ENCODE peak calls at places on chromosome 19, in four cellular contexts. X is cardiac muscle cell, B is keratinocyte, H is right atrium auricular region. M is an unnamed sample. For H3K27me3, the result is how much of the 10 kb centered on the place peaks cover.

GRCh38 chr19:4055209-4055552 is 11.5 kb downstream of the ZBTB7A start:
- DNase-seq in B (no peak), H (no peak), X (no peak), M (no peak)

GRCh38 chr19:47122359-47123335 is 8.0 kb upstream of the SAE1 start:
- DNase-seq in H (no peak), B (no peak), X (peak), M (no peak)

GRCh38 chr19:7063339-7063738 is 4.9 kb upstream of the MBD3L3 start:
- DNase-seq in H (no peak), X (no peak), B (no peak), M (no peak)

GRCh38 chr19:29380581-29380980 is 145.2 kb upstream of the VSTM2B start:
- DNase-seq in B (no peak), X (no peak), H (peak), M (no peak)

GRCh38 chr19:16943942-16944625 is 55.3 kb downstream of the F2RL3 start:
- DNase-seq in H (no peak), X (no peak), B (no peak), M (no peak)

GRCh38 chr19:49403404-49404187 is 15.5 kb downstream of the KASH5 start:
- DNase-seq in B (no peak), X (no peak), H (no peak), M (no peak)

GRCh38 chr19:37227996-37228395 is 10.0 kb downstream of the ZNF383 start:
- DNase-seq in X (no peak), B (no peak), H (no peak), M (no peak)

GRCh38 chr19:33705090-33705847 is 83.5 kb downstream of the CHST8 start:
- DNase-seq in H (no peak), X (no peak), B (no peak), M (no peak)

GRCh38 chr19:14440049-14440448 is 6.9 kb downstream of the PKN1 start:
- DNase-seq in X (no peak), H (peak), B (no peak), M (no peak)

GRCh38 chr19:41861098-41861768 is 1.2 kb downstream of the RPS19 start:
- DNase-seq in H (no peak), B (no peak), X (no peak), M (no peak)
- TF ChIP-seq CTCF in H (no peak), B (no peak), X (no peak), M (no peak)

GRCh38 chr19:1283207-1283916 is 2.3 kb upstream of the EFNA2 start:
- DNase-seq in X (no peak), B (no peak), H (no peak), M (no peak)
- H3K4me3 ChIP-seq in X (no peak), B (no peak), H (no peak), M (no peak)

GRCh38 chr19:51018745-51019543 is 565 bp downstream of the KLK10 start:
- DNase-seq in X (peak), H (no peak), B (no peak), M (no peak)

GRCh38 chr19:51022526-51022925 is 3.0 kb upstream of the KLK10 start:
- DNase-seq in H (no peak), B (no peak), X (no peak), M (no peak)

GRCh38 chr19:51020988-51021651 is 1.6 kb upstream of the KLK10 start:
- DNase-seq in H (no peak), X (peak), B (no peak), M (no peak)

GRCh38 chr19:51016798-51017683 is 2.5 kb downstream of the KLK10 start:
- DNase-seq in H (peak), B (no peak), X (peak), M (no peak)

GRCh38 chr19:51019544-51019925 is at the start of gene KLK10:
- DNase-seq in X (no peak), B (no peak), H (no peak), M (no peak)
- H3K27me3 ChIP-seq in X (half or more), B (under half), H (under half), M (under half)

GRCh38 chr19:35143231-35143715 is at the start of gene FXYD7:
- DNase-seq in X (no peak), H (no peak), B (no peak), M (no peak)
- TF ChIP-seq CTCF in X (no peak), H (peak), B (no peak), M (peak)

DNA sequence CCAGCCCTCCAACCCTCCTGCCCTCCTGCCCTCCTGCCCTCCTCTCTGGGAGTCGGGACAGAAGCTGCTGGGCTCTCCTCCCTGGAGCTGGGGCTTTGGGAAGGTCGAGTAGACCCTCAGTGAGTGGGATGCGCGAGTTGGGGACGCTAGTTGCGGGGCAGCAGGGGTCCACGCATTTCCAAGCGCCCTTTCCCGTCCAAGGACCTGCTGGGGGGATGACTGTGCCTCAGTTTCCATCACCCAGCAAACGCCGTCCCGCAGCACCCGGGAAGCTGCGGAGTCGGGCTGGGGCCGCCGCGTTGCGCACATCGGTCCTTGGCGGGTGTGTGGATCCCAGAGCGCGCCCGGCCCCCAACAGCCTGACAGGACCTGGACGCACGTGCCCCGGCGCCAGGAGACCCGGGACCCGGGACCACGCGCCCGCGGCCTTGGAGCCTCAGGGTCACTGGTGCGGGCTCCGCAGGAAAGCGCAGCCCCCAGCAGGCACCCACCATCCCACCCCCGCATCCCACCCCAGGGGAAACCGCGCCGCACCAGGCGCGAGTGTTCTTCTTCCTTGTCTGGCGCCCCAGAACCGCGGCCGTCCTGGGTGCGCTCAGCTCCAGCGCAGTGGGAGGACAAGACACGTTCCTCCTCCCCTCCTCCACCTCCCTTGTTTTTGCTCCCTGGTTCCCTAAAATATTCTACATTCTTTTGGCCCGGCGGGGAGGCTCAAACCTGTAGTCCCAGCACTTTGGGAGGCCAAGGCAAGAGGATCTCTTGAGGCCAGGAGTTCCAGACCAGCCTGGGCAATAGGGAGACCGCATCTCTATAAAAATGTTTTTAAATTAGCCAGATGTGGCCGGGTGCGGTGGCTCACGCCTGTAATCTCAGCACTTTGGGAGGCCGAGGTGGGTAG is 9.2 kb downstream of the ONECUT3 start:
- DNase-seq in X (no peak), B (no peak), H (no peak), M (no peak)
- H3K4me3 ChIP-seq in X (no peak), B (no peak), H (no peak), M (no peak)